ENCODE peak calls at places on chromosome 4, in nine cellular contexts. One of them, this sample, is unnamed.

GRCh38 chr4:139521764-139522373 is 34.1 kb downstream of the SETD7 start:
- DNase-seq in retinal pigment epithelial cell: no peak
- DNase-seq in neural crest cell: no peak
- DNase-seq in AG10803: no peak
- DNase-seq in cardiac muscle cell: no peak
- DNase-seq in left ventricle myocardium inferior: no peak
- DNase-seq in HFF-Myc: no peak
- DNase-seq in mucosa of descending colon: no peak
- DNase-seq in upper lobe of left lung: no peak
- DNase-seq in this sample: no peak

GRCh38 chr4:102321260-102321991 is 23.9 kb downstream of the SLC39A8 start:
- DNase-seq in retinal pigment epithelial cell: no peak
- DNase-seq in neural crest cell: no peak
- DNase-seq in AG10803: no peak
- DNase-seq in cardiac muscle cell: no peak
- DNase-seq in left ventricle myocardium inferior: no peak
- DNase-seq in HFF-Myc: no peak
- DNase-seq in mucosa of descending colon: no peak
- DNase-seq in upper lobe of left lung: no peak
- DNase-seq in this sample: no peak

GRCh38 chr4:183541081-183542045 is 36.5 kb downstream of the ING2 start:
- DNase-seq in retinal pigment epithelial cell: peak; percentile 23
- DNase-seq in neural crest cell: no peak
- DNase-seq in AG10803: peak; percentile 3
- DNase-seq in cardiac muscle cell: peak; percentile 49
- DNase-seq in left ventricle myocardium inferior: no peak
- DNase-seq in HFF-Myc: no peak
- DNase-seq in mucosa of descending colon: no peak
- DNase-seq in upper lobe of left lung: no peak
- DNase-seq in this sample: no peak

GRCh38 chr4:174553828-174554227 is 31.5 kb upstream of the HPGD start:
- DNase-seq in retinal pigment epithelial cell: no peak
- DNase-seq in neural crest cell: no peak
- DNase-seq in AG10803: peak; percentile 1
- DNase-seq in cardiac muscle cell: no peak
- DNase-seq in left ventricle myocardium inferior: no peak
- DNase-seq in HFF-Myc: peak; percentile 83
- DNase-seq in mucosa of descending colon: no peak
- DNase-seq in upper lobe of left lung: no peak
- DNase-seq in this sample: no peak

GRCh38 chr4:159446266-159446976 is 343.5 kb downstream of the RAPGEF2 start:
- DNase-seq in retinal pigment epithelial cell: no peak
- DNase-seq in neural crest cell: peak; percentile 41
- DNase-seq in AG10803: peak; percentile 78
- DNase-seq in cardiac muscle cell: peak; percentile 80
- DNase-seq in left ventricle myocardium inferior: no peak
- DNase-seq in HFF-Myc: peak; percentile 66
- DNase-seq in mucosa of descending colon: peak; percentile 27
- DNase-seq in upper lobe of left lung: peak; percentile 22
- DNase-seq in this sample: no peak

GRCh38 chr4:145503486-145504072 is 21.9 kb downstream of the SMAD1 start:
- DNase-seq in retinal pigment epithelial cell: no peak
- DNase-seq in neural crest cell: no peak
- DNase-seq in AG10803: no peak
- DNase-seq in cardiac muscle cell: no peak
- DNase-seq in left ventricle myocardium inferior: no peak
- DNase-seq in HFF-Myc: no peak
- DNase-seq in mucosa of descending colon: no peak
- DNase-seq in upper lobe of left lung: no peak
- DNase-seq in this sample: no peak

GRCh38 chr4:25861951-25862410 is 807 bp downstream of the SEL1L3 start:
- DNase-seq in retinal pigment epithelial cell: no peak
- DNase-seq in neural crest cell: no peak
- DNase-seq in AG10803: peak; percentile 25
- DNase-seq in cardiac muscle cell: peak; percentile 26
- DNase-seq in left ventricle myocardium inferior: peak; percentile 14
- DNase-seq in HFF-Myc: no peak
- DNase-seq in mucosa of descending colon: peak; percentile 65
- DNase-seq in upper lobe of left lung: peak; percentile 30
- DNase-seq in this sample: no peak

GRCh38 chr4:78560296-78560963 is 8.9 kb downstream of the ANXA3 start:
- DNase-seq in retinal pigment epithelial cell: peak; percentile 88
- DNase-seq in neural crest cell: no peak
- DNase-seq in AG10803: peak; percentile 78
- DNase-seq in cardiac muscle cell: no peak
- DNase-seq in left ventricle myocardium inferior: no peak
- DNase-seq in HFF-Myc: no peak
- DNase-seq in mucosa of descending colon: no peak
- DNase-seq in upper lobe of left lung: peak; percentile 40
- DNase-seq in this sample: no peak

GRCh38 chr4:68182382-68182820 is 52.7 kb upstream of the TMPRSS11F start:
- DNase-seq in retinal pigment epithelial cell: no peak
- DNase-seq in neural crest cell: no peak
- DNase-seq in AG10803: no peak
- DNase-seq in cardiac muscle cell: no peak
- DNase-seq in left ventricle myocardium inferior: no peak
- DNase-seq in HFF-Myc: no peak
- DNase-seq in mucosa of descending colon: no peak
- DNase-seq in upper lobe of left lung: no peak
- DNase-seq in this sample: peak; percentile 76

GRCh38 chr4:73396304-73396703 is 7.8 kb upstream of the ALB start:
- DNase-seq in retinal pigment epithelial cell: no peak
- DNase-seq in neural crest cell: no peak
- DNase-seq in AG10803: no peak
- DNase-seq in cardiac muscle cell: no peak
- DNase-seq in left ventricle myocardium inferior: no peak
- DNase-seq in HFF-Myc: no peak
- DNase-seq in mucosa of descending colon: no peak
- DNase-seq in upper lobe of left lung: no peak
- DNase-seq in this sample: no peak

GRCh38 chr4:12124138-12124537 is 695.4 kb upstream of the HS3ST1 start:
- DNase-seq in retinal pigment epithelial cell: no peak
- DNase-seq in neural crest cell: no peak
- DNase-seq in AG10803: no peak
- DNase-seq in cardiac muscle cell: no peak
- DNase-seq in left ventricle myocardium inferior: no peak
- DNase-seq in HFF-Myc: no peak
- DNase-seq in mucosa of descending colon: no peak
- DNase-seq in upper lobe of left lung: no peak
- DNase-seq in this sample: no peak

GRCh38 chr4:164621886-164622521 is 131.9 kb upstream of the SMIM31 start:
- DNase-seq in retinal pigment epithelial cell: no peak
- DNase-seq in neural crest cell: no peak
- DNase-seq in AG10803: no peak
- DNase-seq in cardiac muscle cell: no peak
- DNase-seq in left ventricle myocardium inferior: no peak
- DNase-seq in HFF-Myc: no peak
- DNase-seq in mucosa of descending colon: no peak
- DNase-seq in upper lobe of left lung: no peak
- DNase-seq in this sample: no peak

GRCh38 chr4:17055788-17056187 is 157.3 kb upstream of the LDB2 start:
- DNase-seq in retinal pigment epithelial cell: no peak
- DNase-seq in neural crest cell: no peak
- DNase-seq in AG10803: peak; percentile 90
- DNase-seq in cardiac muscle cell: no peak
- DNase-seq in left ventricle myocardium inferior: no peak
- DNase-seq in HFF-Myc: peak; percentile 65
- DNase-seq in mucosa of descending colon: no peak
- DNase-seq in upper lobe of left lung: no peak
- DNase-seq in this sample: no peak

GRCh38 chr4:8061145-8061544 is 97.5 kb downstream of the ABLIM2 start:
- DNase-seq in retinal pigment epithelial cell: no peak
- DNase-seq in neural crest cell: no peak
- DNase-seq in AG10803: no peak
- DNase-seq in cardiac muscle cell: no peak
- DNase-seq in left ventricle myocardium inferior: no peak
- DNase-seq in HFF-Myc: no peak
- DNase-seq in mucosa of descending colon: no peak
- DNase-seq in upper lobe of left lung: no peak
- DNase-seq in this sample: no peak

DNA sequence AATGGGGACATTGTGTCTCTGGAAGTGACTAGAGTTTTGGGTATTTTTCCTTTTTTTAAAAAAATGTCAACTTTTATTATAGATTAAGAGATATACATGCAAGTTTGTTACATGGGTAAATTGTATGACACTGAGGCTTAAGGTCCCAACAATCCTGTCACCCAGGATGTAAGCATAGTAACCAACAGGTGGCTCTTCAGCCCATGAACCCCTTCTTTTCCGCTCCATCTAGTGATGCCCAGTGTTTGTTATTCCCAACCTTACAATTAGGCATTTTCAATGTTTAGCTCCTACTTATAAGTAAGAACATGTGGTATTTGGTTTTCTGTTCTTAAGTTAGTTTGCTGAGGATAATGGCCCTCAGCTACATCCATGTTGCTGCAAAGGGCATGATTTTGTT is 102.7 kb downstream of the GRID2 start:
- DNase-seq in retinal pigment epithelial cell: no peak
- DNase-seq in neural crest cell: no peak
- DNase-seq in AG10803: no peak
- DNase-seq in cardiac muscle cell: no peak
- DNase-seq in left ventricle myocardium inferior: no peak
- DNase-seq in HFF-Myc: no peak
- DNase-seq in mucosa of descending colon: no peak
- DNase-seq in upper lobe of left lung: no peak
- DNase-seq in this sample: no peak
- TF ChIP-seq CTCF in retinal pigment epithelial cell: no peak
- TF ChIP-seq CTCF in neural crest cell: no peak
- TF ChIP-seq CTCF in AG10803: no peak
- TF ChIP-seq CTCF in cardiac muscle cell: no peak
- TF ChIP-seq CTCF in left ventricle myocardium inferior: no peak
- TF ChIP-seq CTCF in HFF-Myc: no peak
- TF ChIP-seq CTCF in mucosa of descending colon: no peak
- TF ChIP-seq CTCF in upper lobe of left lung: no peak
- TF ChIP-seq CTCF in this sample: no peak

GRCh38 chr4:180028682-180029081 is 2214.5 kb upstream of the TENM3 start:
- DNase-seq in retinal pigment epithelial cell: no peak
- DNase-seq in neural crest cell: peak; percentile 45
- DNase-seq in AG10803: no peak
- DNase-seq in cardiac muscle cell: peak; percentile 80
- DNase-seq in left ventricle myocardium inferior: peak; percentile 12
- DNase-seq in HFF-Myc: no peak
- DNase-seq in mucosa of descending colon: peak; percentile 26
- DNase-seq in upper lobe of left lung: peak; percentile 27
- DNase-seq in this sample: no peak
- TF ChIP-seq CTCF in retinal pigment epithelial cell: peak; percentile 53
- TF ChIP-seq CTCF in neural crest cell: peak; percentile 65
- TF ChIP-seq CTCF in AG10803: no peak
- TF ChIP-seq CTCF in cardiac muscle cell: no peak
- TF ChIP-seq CTCF in left ventricle myocardium inferior: no peak
- TF ChIP-seq CTCF in HFF-Myc: no peak
- TF ChIP-seq CTCF in mucosa of descending colon: no peak
- TF ChIP-seq CTCF in upper lobe of left lung: no peak
- TF ChIP-seq CTCF in this sample: peak; percentile 72

GRCh38 chr4:4762300-4762699 is 97.2 kb upstream of the MSX1 start:
- DNase-seq in retinal pigment epithelial cell: no peak
- DNase-seq in neural crest cell: no peak
- DNase-seq in AG10803: no peak
- DNase-seq in cardiac muscle cell: no peak
- DNase-seq in left ventricle myocardium inferior: no peak
- DNase-seq in HFF-Myc: no peak
- DNase-seq in mucosa of descending colon: no peak
- DNase-seq in upper lobe of left lung: no peak
- DNase-seq in this sample: peak; percentile 57

GRCh38 chr4:4759233-4759632 is 100.2 kb upstream of the MSX1 start:
- DNase-seq in retinal pigment epithelial cell: no peak
- DNase-seq in neural crest cell: no peak
- DNase-seq in AG10803: no peak
- DNase-seq in cardiac muscle cell: no peak
- DNase-seq in left ventricle myocardium inferior: no peak
- DNase-seq in HFF-Myc: no peak
- DNase-seq in mucosa of descending colon: no peak
- DNase-seq in upper lobe of left lung: no peak
- DNase-seq in this sample: peak; percentile 34

GRCh38 chr4:4762909-4763814 is 96.3 kb upstream of the MSX1 start:
- DNase-seq in retinal pigment epithelial cell: no peak
- DNase-seq in neural crest cell: no peak
- DNase-seq in AG10803: peak; percentile 69
- DNase-seq in cardiac muscle cell: peak; percentile 63
- DNase-seq in left ventricle myocardium inferior: no peak
- DNase-seq in HFF-Myc: peak; percentile 98
- DNase-seq in mucosa of descending colon: no peak
- DNase-seq in upper lobe of left lung: no peak
- DNase-seq in this sample: peak; percentile 43

GRCh38 chr4:4759883-4760282 is 99.6 kb upstream of the MSX1 start:
- DNase-seq in retinal pigment epithelial cell: no peak
- DNase-seq in neural crest cell: no peak
- DNase-seq in AG10803: no peak
- DNase-seq in cardiac muscle cell: no peak
- DNase-seq in left ventricle myocardium inferior: no peak
- DNase-seq in HFF-Myc: no peak
- DNase-seq in mucosa of descending colon: no peak
- DNase-seq in upper lobe of left lung: no peak
- DNase-seq in this sample: peak; percentile 5

GRCh38 chr4:4761128-4761991 is 98.1 kb upstream of the MSX1 start:
- DNase-seq in retinal pigment epithelial cell: no peak
- DNase-seq in neural crest cell: peak; percentile 28
- DNase-seq in AG10803: no peak
- DNase-seq in cardiac muscle cell: peak; percentile 26
- DNase-seq in left ventricle myocardium inferior: no peak
- DNase-seq in HFF-Myc: no peak
- DNase-seq in mucosa of descending colon: no peak
- DNase-seq in upper lobe of left lung: no peak
- DNase-seq in this sample: peak; percentile 59
- TF ChIP-seq CTCF in retinal pigment epithelial cell: peak; percentile 53
- TF ChIP-seq CTCF in neural crest cell: peak; percentile 49
- TF ChIP-seq CTCF in AG10803: peak; percentile 42
- TF ChIP-seq CTCF in cardiac muscle cell: peak; percentile 30
- TF ChIP-seq CTCF in left ventricle myocardium inferior: peak; percentile 7
- TF ChIP-seq CTCF in HFF-Myc: peak; percentile 50
- TF ChIP-seq CTCF in mucosa of descending colon: no peak
- TF ChIP-seq CTCF in upper lobe of left lung: no peak
- TF ChIP-seq CTCF in this sample: peak; percentile 43

GRCh38 chr4:110515676-110516075 is 39.7 kb downstream of the ENPEP start:
- DNase-seq in retinal pigment epithelial cell: no peak
- DNase-seq in neural crest cell: no peak
- DNase-seq in AG10803: no peak
- DNase-seq in cardiac muscle cell: no peak
- DNase-seq in left ventricle myocardium inferior: no peak
- DNase-seq in HFF-Myc: no peak
- DNase-seq in mucosa of descending colon: no peak
- DNase-seq in upper lobe of left lung: no peak
- DNase-seq in this sample: no peak

GRCh38 chr4:110510955-110511544 is 35.1 kb downstream of the ENPEP start:
- DNase-seq in retinal pigment epithelial cell: peak; percentile 24
- DNase-seq in neural crest cell: no peak
- DNase-seq in AG10803: peak; percentile 63
- DNase-seq in cardiac muscle cell: peak; percentile 74
- DNase-seq in left ventricle myocardium inferior: no peak
- DNase-seq in HFF-Myc: no peak
- DNase-seq in mucosa of descending colon: no peak
- DNase-seq in upper lobe of left lung: no peak
- DNase-seq in this sample: no peak

GRCh38 chr4:110510282-110510681 is 34.3 kb downstream of the ENPEP start:
- DNase-seq in retinal pigment epithelial cell: no peak
- DNase-seq in neural crest cell: no peak
- DNase-seq in AG10803: no peak
- DNase-seq in cardiac muscle cell: no peak
- DNase-seq in left ventricle myocardium inferior: no peak
- DNase-seq in HFF-Myc: no peak
- DNase-seq in mucosa of descending colon: no peak
- DNase-seq in upper lobe of left lung: no peak
- DNase-seq in this sample: no peak

GRCh38 chr4:110514889-110515479 is 39.0 kb downstream of the ENPEP start:
- DNase-seq in retinal pigment epithelial cell: no peak
- DNase-seq in neural crest cell: no peak
- DNase-seq in AG10803: peak; percentile 36
- DNase-seq in cardiac muscle cell: peak; percentile 48
- DNase-seq in left ventricle myocardium inferior: no peak
- DNase-seq in HFF-Myc: no peak
- DNase-seq in mucosa of descending colon: no peak
- DNase-seq in upper lobe of left lung: no peak
- DNase-seq in this sample: no peak

GRCh38 chr4:110512901-110513300 is 36.9 kb downstream of the ENPEP start:
- DNase-seq in retinal pigment epithelial cell: no peak
- DNase-seq in neural crest cell: no peak
- DNase-seq in AG10803: no peak
- DNase-seq in cardiac muscle cell: no peak
- DNase-seq in left ventricle myocardium inferior: no peak
- DNase-seq in HFF-Myc: no peak
- DNase-seq in mucosa of descending colon: no peak
- DNase-seq in upper lobe of left lung: no peak
- DNase-seq in this sample: no peak
- TF ChIP-seq CTCF in retinal pigment epithelial cell: no peak
- TF ChIP-seq CTCF in neural crest cell: no peak
- TF ChIP-seq CTCF in AG10803: no peak
- TF ChIP-seq CTCF in cardiac muscle cell: no peak
- TF ChIP-seq CTCF in left ventricle myocardium inferior: no peak
- TF ChIP-seq CTCF in HFF-Myc: no peak
- TF ChIP-seq CTCF in mucosa of descending colon: no peak
- TF ChIP-seq CTCF in upper lobe of left lung: no peak
- TF ChIP-seq CTCF in this sample: no peak